ENCODE peak calls at places on chromosome X, in eight cellular contexts. O, F, X, A, L, M, I and D are unnamed samples. For H3K4me1, the result is how much of the 10 kb centered on the place peaks cover.

GRCh38 chrX:102650903-102651241 is 411 bp upstream of the GPRASP1 start:
- DNase-seq in F (no peak), I (no peak), O (no peak), L (no peak), M (no peak), A (no peak), X (no peak), D (no peak)

GRCh38 chrX:70970482-70970999 is 39.6 kb upstream of the SLC7A3 start:
- DNase-seq in X (no peak), M (peak), L (no peak), F (no peak), I (no peak), O (no peak), A (no peak), D (no peak)

GRCh38 chrX:54930291-54931049 is 9.8 kb downstream of the TRO start:
- DNase-seq in M (no peak), F (no peak), L (no peak), O (no peak), I (no peak), X (no peak), A (no peak), D (no peak)

GRCh38 chrX:87728024-87728423 is 210.4 kb downstream of the KLHL4 start:
- DNase-seq in A (no peak), L (no peak), O (no peak), I (no peak), F (no peak), X (no peak), M (no peak), D (no peak)

GRCh38 chrX:43971966-43972961 is 926 bp downstream of the NDP start:
- DNase-seq in M (no peak), O (no peak), L (no peak), X (no peak), I (no peak), A (no peak), F (no peak), D (no peak)

GRCh38 chrX:124346064-124346876 is at the start of gene SH2D1A:
- DNase-seq in A (no peak), F (no peak), I (no peak), X (no peak), M (peak), L (no peak), O (no peak), D (no peak)

GRCh38 chrX:130012683-130013082 is 30.2 kb downstream of the BCORL1 start:
- DNase-seq in A (no peak), M (no peak), X (no peak), F (no peak), L (no peak), O (no peak), I (no peak), D (no peak)

GRCh38 chrX:119758682-119759332 is 419 bp downstream of the SOWAHD start:
- DNase-seq in I (peak), M (peak), F (no peak), O (no peak), A (peak), L (peak), X (no peak), D (no peak)

GRCh38 chrX:74931214-74931613 is 6.0 kb upstream of the NEXMIF start:
- DNase-seq in A (no peak), M (no peak), F (no peak), X (no peak), O (no peak), I (peak), L (no peak), D (no peak)

GRCh38 chrX:106615041-106615440 is 3.3 kb downstream of the RADX start:
- DNase-seq in O (no peak), F (no peak), M (no peak), I (no peak), X (no peak), A (no peak), L (no peak), D (no peak)

GRCh38 chrX:20382518-20383291 is 116.0 kb upstream of the RPS6KA3 start:
- DNase-seq in X (no peak), M (no peak), A (no peak), F (no peak), I (no peak), L (no peak), O (no peak), D (no peak)

GRCh38 chrX:30275498-30275897 is 28.6 kb downstream of the MAGEB1 start:
- DNase-seq in F (no peak), O (no peak), M (no peak), I (no peak), X (no peak), A (no peak), L (no peak), D (no peak)

GRCh38 chrX:152821145-152821765 is 9.3 kb downstream of the CETN2 start:
- DNase-seq in X (no peak), M (no peak), A (no peak), L (no peak), I (peak), O (no peak), F (no peak), D (no peak)

GRCh38 chrX:37349131-37350033 is at the start of gene PRRG1:
- DNase-seq in F (peak), X (peak), A (peak), L (no peak), I (peak), M (no peak), O (peak), D (no peak)

GRCh38 chrX:5876984-5877655 is 351.5 kb downstream of the NLGN4X start:
- DNase-seq in L (no peak), M (no peak), I (peak), F (no peak), X (no peak), A (no peak), O (peak), D (no peak)

GRCh38 chrX:129769467-129770154 is 10.1 kb upstream of the SASH3 start:
- DNase-seq in M (peak), L (peak), O (no peak), I (no peak), F (no peak), X (no peak), A (no peak), D (peak)

GRCh38 chrX:35826503-35826902 is 28.4 kb downstream of the MAGEB16 start:
- DNase-seq in M (no peak), I (no peak), L (no peak), F (no peak), X (no peak), A (no peak), O (no peak), D (no peak)

GRCh38 chrX:74242484-74243138 is 61.4 kb upstream of the ZCCHC13 start:
- DNase-seq in F (no peak), L (no peak), O (no peak), X (no peak), M (no peak), A (no peak), I (no peak), D (no peak)

GRCh38 chrX:56802921-56803848 is 74.1 kb downstream of the NBDY start:
- DNase-seq in A (peak), I (peak), M (peak), L (peak), F (no peak), X (peak), O (peak), D (peak)

GRCh38 chrX:71671043-71671829 is 3.9 kb downstream of the LOC101059915 start:
- DNase-seq in O (no peak), I (no peak), F (no peak), L (no peak), M (peak), X (no peak), A (no peak), D (no peak)

GRCh38 chrX:135556055-135556454 is 35.6 kb downstream of the INTS6L start:
- DNase-seq in M (no peak), L (no peak), A (no peak), I (no peak), X (no peak), F (no peak), O (no peak), D (no peak)

GRCh38 chrX:46882266-46882665 is 30.0 kb upstream of the JADE3 start:
- DNase-seq in F (no peak), I (peak), O (no peak), M (no peak), A (no peak), X (no peak), L (no peak), D (no peak)

GRCh38 chrX:13009844-13010243 is 34.6 kb downstream of the FAM9C start:
- DNase-seq in A (no peak), L (no peak), O (no peak), X (no peak), F (no peak), I (no peak), M (no peak), D (no peak)
- H3K4me1 ChIP-seq in A (under half), L (half or more), O (under half), X (under half), F (under half), I (under half), M (under half), D (half or more)

DNA sequence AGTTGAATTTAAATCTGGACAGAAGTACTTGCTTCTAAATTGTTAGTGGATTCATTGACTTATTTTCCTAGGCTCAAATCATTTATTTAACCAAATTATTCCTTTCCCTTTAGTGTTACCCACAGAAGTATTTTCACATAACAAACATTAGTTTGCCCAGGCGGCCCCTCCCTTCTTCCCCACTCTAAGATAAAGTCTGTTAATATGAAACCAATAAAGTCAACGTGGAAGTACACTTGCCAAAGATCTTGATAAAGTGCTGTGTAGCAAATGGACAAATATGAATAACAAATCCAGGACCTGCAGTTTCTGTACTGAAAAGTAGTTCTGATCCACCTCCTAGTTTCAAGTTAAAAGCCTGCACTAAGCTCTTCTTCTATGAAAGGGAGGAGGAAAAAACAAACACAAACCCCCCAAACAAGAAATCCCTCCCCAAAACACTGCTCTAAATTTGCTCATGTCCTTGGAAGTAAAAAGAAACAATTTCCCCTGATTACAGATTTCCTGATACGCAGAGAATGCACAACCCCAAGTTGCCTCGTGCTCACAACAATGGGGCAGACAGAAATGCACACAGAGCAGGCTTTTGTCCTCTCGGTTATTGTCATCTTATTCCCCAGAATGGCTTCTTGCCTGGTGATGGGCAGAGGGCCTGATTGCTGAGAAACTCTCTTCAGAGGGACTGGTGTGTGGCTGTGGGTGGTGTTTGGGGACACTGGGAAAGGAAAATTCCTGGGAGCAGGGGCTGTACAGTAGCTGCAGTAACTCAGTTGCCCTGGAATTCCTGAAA is 23.2 kb downstream of the TMSB4X start:
- DNase-seq in I (no peak), M (no peak), X (no peak), F (no peak), O (no peak), A (no peak), L (no peak), D (no peak)
- H3K4me1 ChIP-seq in I (under half), M (half or more), X (under half), F (under half), O (under half), A (under half), L (half or more), D (half or more)

GRCh38 chrX:24148118-24148517 is 1.4 kb upstream of the ZFX start:
- DNase-seq in X (no peak), I (no peak), F (no peak), M (peak), A (no peak), L (no peak), O (no peak), D (no peak)
- H3K4me1 ChIP-seq in X (under half), I (under half), F (under half), M (under half), A (under half), L (under half), O (under half), D (under half)

GRCh38 chrX:2708016-2708415 is 16.9 kb downstream of the CD99 start:
- DNase-seq in L (no peak), F (no peak), O (no peak), M (no peak), I (peak), A (no peak), X (no peak), D (no peak)
- H3K4me1 ChIP-seq in L (half or more), F (half or more), O (half or more), M (half or more), I (under half), A (under half), X (under half), D (half or more)

GRCh38 chrX:154742623-154743022 is 8.3 kb downstream of the GAB3 start:
- DNase-seq in A (no peak), X (no peak), L (no peak), F (no peak), I (no peak), O (no peak), M (no peak), D (no peak)

GRCh38 chrX:154735695-154736393 is 15.0 kb downstream of the GAB3 start:
- DNase-seq in L (no peak), O (peak), M (no peak), F (peak), I (no peak), A (no peak), X (peak), D (no peak)

GRCh38 chrX:154739952-154740351 is 10.9 kb downstream of the GAB3 start:
- DNase-seq in I (no peak), M (no peak), L (no peak), X (no peak), F (no peak), A (no peak), O (no peak), D (no peak)

GRCh38 chrX:154734101-154734781 is 16.6 kb downstream of the GAB3 start:
- DNase-seq in I (no peak), O (peak), A (no peak), F (peak), L (no peak), X (peak), M (peak), D (peak)

DNA sequence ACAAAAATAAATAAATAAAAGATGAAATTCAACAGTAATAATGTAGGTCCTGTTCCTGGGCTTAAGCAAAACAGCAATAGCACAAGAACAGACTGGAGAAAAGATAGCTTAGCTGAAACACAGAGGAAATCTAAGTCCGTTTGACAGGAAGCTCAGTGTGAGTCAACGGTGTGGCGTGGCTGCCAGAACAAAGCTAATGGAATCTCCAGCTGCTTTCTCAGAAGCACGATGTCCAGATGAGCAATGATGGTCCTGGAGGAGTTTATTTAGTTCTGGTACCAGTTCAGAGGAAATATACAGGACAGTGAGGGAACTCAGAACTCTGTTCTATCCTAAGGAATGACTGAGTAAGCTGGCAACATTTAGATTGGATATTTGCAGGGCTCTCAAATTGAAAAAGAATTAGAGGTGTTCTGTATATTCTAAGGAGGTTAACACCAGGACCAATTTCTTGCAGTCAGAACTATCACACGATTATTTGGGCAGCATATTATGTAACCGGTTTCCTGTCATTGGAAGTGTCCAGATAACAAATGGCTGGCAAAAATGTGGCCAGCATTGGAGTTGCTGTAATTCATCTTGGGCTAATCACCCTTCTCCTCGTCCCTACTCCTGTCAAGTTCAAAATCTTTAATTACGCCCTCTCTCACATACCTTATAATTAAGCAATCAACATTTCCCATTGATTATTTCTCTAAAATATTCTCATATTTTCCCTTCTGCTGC is 12.7 kb downstream of the GAB3 start:
- DNase-seq in F (no peak), M (no peak), I (no peak), X (peak), L (no peak), O (no peak), A (no peak), D (no peak)
- H3K4me1 ChIP-seq in F (half or more), M (half or more), I (under half), X (under half), L (under half), O (under half), A (under half), D (half or more)

GRCh38 chrX:10574663-10575062 is 45.7 kb downstream of the MID1 start:
- DNase-seq in M (no peak), F (no peak), A (no peak), X (no peak), O (no peak), L (no peak), I (no peak), D (no peak)
- H3K4me1 ChIP-seq in M (under half), F (under half), A (under half), X (under half), O (under half), L (under half), I (under half), D (under half)